ENCODE peak calls at places on chromosome 11, in four cellular contexts. M, S, W and E are unnamed samples.
A peak's percentile ranks its signal among the peaks of the same experiment; 100 is the strongest.

GRCh38 chr11:48150213-48150612 is 66.4 kb upstream of the OR4B1 start:
- DNase-seq in M (no peak), S (no peak), W (no peak), E (no peak)

GRCh38 chr11:32931605-32932004 is 39.0 kb downstream of the QSER1 start:
- DNase-seq in M (no peak), S (no peak), W (no peak), E (no peak)

GRCh38 chr11:47108214-47108613 is 68.5 kb downstream of the ARFGAP2 start:
- DNase-seq in M (no peak), S (no peak), W (no peak), E (no peak)

GRCh38 chr11:86696004-86696403 is 23.6 kb upstream of the ME3 start:
- DNase-seq in M (no peak), S (no peak), W (peak; percentile 11), E (no peak)

GRCh38 chr11:127074151-127074761 is 73.7 kb upstream of the KIRREL3 start:
- DNase-seq in M (peak; percentile 76), S (peak; percentile 16), W (peak; percentile 38), E (peak; percentile 17)

GRCh38 chr11:128532571-128533091 is 54.7 kb downstream of the ETS1 start:
- DNase-seq in M (no peak), S (no peak), W (no peak), E (no peak)

GRCh38 chr11:93564895-93565294 is 21.7 kb upstream of the SMCO4 start:
- DNase-seq in M (no peak), S (no peak), W (no peak), E (peak; percentile 20)

GRCh38 chr11:47765086-47765485 is 2.1 kb downstream of the FNBP4 start:
- DNase-seq in M (no peak), S (no peak), W (no peak), E (no peak)

GRCh38 chr11:1499899-1500298 is 13.3 kb upstream of the MOB2 start:
- DNase-seq in M (no peak), S (no peak), W (no peak), E (no peak)
- TF ChIP-seq TARDBP in M (no peak), S (no peak), W (no peak), E (no peak)

DNA sequence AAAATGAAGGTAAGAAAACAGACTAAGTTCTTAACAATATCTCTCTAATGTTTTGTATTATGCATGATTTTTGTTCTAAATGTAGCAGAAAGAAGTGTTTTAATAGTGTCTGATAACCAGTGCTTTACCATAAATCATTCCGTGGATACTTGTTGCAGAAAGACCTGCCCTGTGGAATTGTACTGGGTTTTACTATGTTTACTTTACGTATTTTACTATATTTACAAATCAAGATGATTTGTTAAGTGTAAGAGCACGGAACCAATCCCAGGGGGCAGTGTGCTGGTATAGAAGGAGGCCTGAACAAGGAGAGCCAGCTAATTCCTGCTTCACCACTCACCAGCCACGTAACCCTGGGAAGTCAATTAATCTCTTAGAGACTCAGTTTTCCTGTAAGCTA is 1.4 kb downstream of the HTR3B start:
- DNase-seq in M (no peak), S (no peak), W (peak; percentile 37), E (peak; percentile 77)
- TF ChIP-seq FOXM1 in M (no peak), S (no peak), W (no peak), E (no peak)

DNA sequence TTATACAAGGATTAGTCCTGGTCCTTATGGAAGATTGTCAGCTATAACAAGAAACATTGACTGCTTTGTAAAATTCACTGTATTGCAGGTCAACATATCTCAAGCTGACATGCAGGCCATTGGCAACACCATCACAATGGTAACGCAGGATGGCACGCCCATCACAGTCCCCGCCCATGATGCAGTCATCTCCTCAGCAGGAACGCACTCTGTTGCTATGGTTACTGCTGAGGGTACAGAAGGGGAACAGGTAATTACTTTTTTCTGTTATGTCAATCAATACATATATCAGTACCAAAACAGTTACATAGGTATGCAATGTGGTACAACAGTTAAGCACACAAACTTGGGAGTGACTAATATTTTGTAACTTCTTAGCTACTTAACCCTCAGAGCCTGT is 55.3 kb downstream of the ZNF143 start:
- DNase-seq in M (no peak), S (no peak), W (no peak), E (no peak)
- TF ChIP-seq TARDBP in M (no peak), S (no peak), W (no peak), E (no peak)

GRCh38 chr11:121419839-121420238 is 32.3 kb upstream of the SORL1 start:
- DNase-seq in M (no peak), S (no peak), W (no peak), E (no peak)
- TF ChIP-seq FOXM1 in M (no peak), S (no peak), W (no peak), E (no peak)

DNA sequence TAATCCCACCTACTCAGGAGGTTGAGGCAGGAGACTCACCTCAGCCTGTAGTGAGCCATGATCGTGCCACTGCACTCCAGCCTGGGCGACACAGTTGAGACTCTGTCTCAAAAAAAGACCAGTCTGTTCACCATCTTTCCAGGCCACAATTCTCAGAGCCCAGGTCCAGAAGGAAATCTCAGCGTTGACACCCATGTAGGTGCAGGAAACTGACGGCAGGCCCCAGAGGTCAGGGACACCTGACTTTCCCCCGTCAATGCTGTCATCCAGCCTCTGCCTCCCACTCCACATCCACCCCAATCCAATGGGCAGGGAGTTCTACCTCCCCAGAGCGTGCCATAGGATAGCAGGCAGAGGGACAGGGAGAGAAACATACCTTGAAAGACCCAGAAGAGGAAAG is 5.9 kb upstream of the GRK2 start:
- DNase-seq in M (no peak), S (no peak), W (no peak), E (no peak)
- TF ChIP-seq TARDBP in M (no peak), S (no peak), W (no peak), E (no peak)

GRCh38 chr11:96326954-96327353 is 16.0 kb downstream of the MAML2 start:
- DNase-seq in M (no peak), S (no peak), W (no peak), E (no peak)

GRCh38 chr11:96322775-96323642 is 20.0 kb downstream of the MAML2 start:
- DNase-seq in M (no peak), S (peak; percentile 48), W (no peak), E (no peak)

GRCh38 chr11:96328395-96329010 is 14.5 kb downstream of the MAML2 start:
- DNase-seq in M (no peak), S (peak; percentile 50), W (no peak), E (no peak)

GRCh38 chr11:96323643-96323985 is 19.4 kb downstream of the MAML2 start:
- DNase-seq in M (no peak), S (no peak), W (no peak), E (no peak)

DNA sequence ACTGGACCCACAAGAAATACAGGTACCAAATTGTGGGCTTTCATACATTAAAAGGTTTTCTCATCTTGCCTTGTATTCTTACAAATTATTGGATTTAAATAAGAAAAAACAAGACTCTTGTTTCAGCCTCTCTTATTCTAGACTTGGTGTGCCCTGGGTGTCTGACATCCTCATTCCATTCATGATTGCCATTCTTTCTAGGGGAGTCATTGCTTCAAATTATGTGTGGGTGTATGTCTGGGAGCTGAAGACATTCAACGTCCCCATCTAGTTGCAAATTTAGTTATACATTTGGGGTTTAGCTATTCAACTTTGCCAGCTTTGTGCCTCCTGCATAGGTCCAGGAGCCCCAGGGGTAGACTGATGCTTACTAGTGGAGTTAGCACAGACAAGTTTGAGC is 18.1 kb downstream of the MAML2 start:
- DNase-seq in M (no peak), S (no peak), W (no peak), E (no peak)
- TF ChIP-seq FOXM1 in M (no peak), S (no peak), W (no peak), E (no peak)